ENCODE peak calls at places on chromosomes 13 and 19, in nine cellular contexts. N is bronchial epithelial cell, C is tibial nerve, T is SK-N-SH, B is mesendoderm, Q is astrocyte of the cerebellum, R is mucosa of descending colon, M is ovary, L is IMR-90. J is an unnamed sample.

GRCh38 chr13:29474991-29475390 is 120.5 kb downstream of the SLC7A1 start:
- DNase-seq in B (no peak), C (no peak), L (peak; percentile 91), M (no peak), T (no peak), N (peak; percentile 18), Q (peak; percentile 95), R (no peak), J (no peak)

GRCh38 chr19:42281175-42282035 is 12.4 kb downstream of the CIC start:
- DNase-seq in T (no peak), R (peak; percentile 52), N (peak; percentile 59), L (peak; percentile 41), B (peak; percentile 80), C (peak; percentile 61), M (peak; percentile 76), Q (no peak), J (peak; percentile 57)

GRCh38 chr19:4730740-4731171 is 7.1 kb upstream of the DPP9 start:
- DNase-seq in N (no peak), M (no peak), R (peak; percentile 66), C (no peak), T (peak; percentile 66), L (no peak), B (peak; percentile 48), Q (no peak), J (peak; percentile 72)

GRCh38 chr13:65940720-65941119 is 1289.4 kb downstream of the PCDH9 start:
- DNase-seq in M (no peak), T (no peak), L (no peak), Q (no peak), R (no peak), B (no peak), C (no peak), N (no peak), J (no peak)

GRCh38 chr19:56163097-56163496 is 12.7 kb upstream of the GALP start:
- DNase-seq in Q (no peak), B (no peak), R (no peak), M (no peak), C (no peak), L (no peak), N (no peak), T (no peak), J (no peak)

GRCh38 chr13:37198629-37199028 is 93.2 kb upstream of the CSNK1A1L start:
- DNase-seq in T (no peak), R (no peak), L (no peak), N (no peak), Q (no peak), M (no peak), B (peak; percentile 59), C (no peak), J (peak; percentile 48)

GRCh38 chr19:12783226-12783848 is 7.9 kb upstream of the JUNB start:
- DNase-seq in Q (no peak), N (no peak), L (no peak), C (no peak), M (no peak), R (no peak), B (no peak), T (no peak), J (peak; percentile 64)

GRCh38 chr13:39612023-39612637 is 9.1 kb upstream of the LHFPL6 start:
- DNase-seq in N (peak; percentile 68), C (peak; percentile 65), M (peak; percentile 58), T (peak; percentile 44), L (peak; percentile 78), B (peak; percentile 78), Q (peak; percentile 78), R (no peak), J (peak; percentile 93)

GRCh38 chr19:54407780-54408179 is 7.5 kb upstream of the TTYH1 start:
- DNase-seq in N (no peak), C (no peak), Q (no peak), R (no peak), L (no peak), T (no peak), M (no peak), B (no peak), J (no peak)

GRCh38 chr13:43787518-43787891 is 733 bp upstream of the ENOX1 start:
- DNase-seq in T (no peak), Q (no peak), N (no peak), L (no peak), C (no peak), B (peak; percentile 26), R (no peak), M (no peak), J (peak; percentile 27)

GRCh38 chr13:89514534-89515312 is 1832.8 kb upstream of the MIR17HG start:
- DNase-seq in C (no peak), B (peak; percentile 71), L (peak; percentile 8), N (peak; percentile 94), M (no peak), Q (peak; percentile 59), T (no peak), R (no peak), J (peak; percentile 76)

GRCh38 chr19:6464070-6464873 is at the start of gene CRB3:
- DNase-seq in Q (no peak), C (no peak), B (peak; percentile 81), M (peak; percentile 31), L (no peak), N (peak; percentile 64), R (peak; percentile 97), T (no peak), J (peak; percentile 99)

GRCh38 chr19:18730885-18731513 is 47.5 kb downstream of the CRTC1 start:
- DNase-seq in M (peak; percentile 18), N (no peak), C (no peak), B (peak; percentile 23), R (no peak), T (no peak), Q (no peak), L (no peak), J (no peak)

GRCh38 chr13:77981191-77981925 is 62.7 kb upstream of the EDNRB start:
- DNase-seq in B (no peak), T (no peak), Q (no peak), N (no peak), M (no peak), L (peak; percentile 13), C (no peak), R (no peak), J (no peak)

GRCh38 chr19:19474950-19475781 is 40.2 kb downstream of the TSSK6 start:
- DNase-seq in R (no peak), B (peak; percentile 67), L (no peak), M (peak; percentile 64), T (no peak), C (no peak), N (no peak), Q (no peak), J (peak; percentile 73)

GRCh38 chr13:111093136-111093535 is 22.0 kb upstream of the ARHGEF7 start:
- DNase-seq in T (no peak), M (no peak), R (no peak), Q (no peak), N (no peak), C (no peak), B (no peak), L (no peak), J (no peak)

GRCh38 chr19:3471954-3472655 is 8.2 kb downstream of the SMIM24 start:
- DNase-seq in M (peak; percentile 76), Q (no peak), N (no peak), R (peak; percentile 61), C (no peak), L (no peak), B (no peak), T (peak; percentile 87), J (no peak)

GRCh38 chr13:99657848-99658265 is 156.6 kb downstream of the TM9SF2 start:
- DNase-seq in R (peak; percentile 62), B (peak; percentile 74), Q (no peak), M (peak; percentile 19), N (no peak), T (peak; percentile 28), L (no peak), C (no peak), J (peak; percentile 73)

GRCh38 chr13:40187324-40187795 is 479.1 kb downstream of the FOXO1 start:
- DNase-seq in N (no peak), T (no peak), L (no peak), B (peak; percentile 67), M (no peak), R (peak; percentile 28), C (no peak), Q (no peak), J (peak; percentile 21)

GRCh38 chr13:93248627-93249047 is 22.0 kb downstream of the GPC6 start:
- DNase-seq in C (no peak), N (no peak), L (peak; percentile 35), B (peak; percentile 90), M (no peak), T (peak; percentile 56), Q (peak; percentile 79), R (no peak), J (peak; percentile 72)

GRCh38 chr13:45200701-45201230 is at the start of gene KCTD4:
- DNase-seq in N (peak; percentile 49), C (no peak), M (no peak), Q (no peak), R (no peak), B (no peak), L (peak; percentile 49), T (no peak), J (no peak)

DNA sequence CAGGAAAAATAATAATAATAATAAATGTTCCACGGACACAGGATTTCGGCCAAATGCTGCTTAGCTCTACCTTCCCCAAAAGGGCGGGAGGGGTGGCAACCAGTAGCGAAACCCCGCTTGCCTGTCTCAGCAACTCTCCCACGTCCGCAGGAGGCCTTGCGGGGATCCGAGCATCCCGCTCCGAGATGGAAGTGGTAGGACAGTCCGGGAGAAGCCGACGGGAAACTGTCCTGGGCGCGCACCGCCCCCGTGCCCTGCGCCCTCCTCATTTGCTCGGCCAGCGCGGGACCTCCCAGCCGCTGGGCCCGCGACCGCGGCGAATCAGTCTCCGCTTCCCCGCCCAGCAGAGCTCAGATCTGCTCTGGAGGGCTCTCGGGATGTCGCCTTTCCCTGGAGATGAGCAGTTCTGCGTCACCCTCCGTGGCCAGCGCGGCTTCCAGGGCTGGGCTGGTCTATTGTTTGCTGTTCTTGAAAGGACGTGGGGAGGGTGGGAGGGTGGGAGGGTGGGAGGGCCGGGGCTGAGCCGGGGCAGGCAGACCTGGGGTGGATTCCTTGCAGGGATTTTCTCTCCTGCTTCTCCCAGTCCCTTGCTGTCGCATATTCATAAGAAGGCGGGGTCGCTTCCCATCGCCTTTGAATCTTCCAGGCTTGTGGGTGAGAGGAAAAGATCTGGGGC is 48.8 kb upstream of the PABPC3 start:
- DNase-seq in Q (no peak), R (no peak), C (no peak), N (peak; percentile 7), B (peak; percentile 87), M (no peak), T (peak; percentile 57), L (peak; percentile 18), J (peak; percentile 82)
- H3K4me3 ChIP-seq in Q (peak overlapping the region; percentile 45), R (no peak overlapping the region), C (peak overlapping the region; percentile 42), N (no peak overlapping the region), B (peak overlapping the region; percentile 78), M (no peak overlapping the region), T (peak overlapping the region; percentile 24), L (peak overlapping the region; percentile 40), J (peak overlapping the region; percentile 85)

GRCh38 chr19:17556995-17557394 is 1.5 kb downstream of the COLGALT1 start:
- DNase-seq in L (no peak), B (no peak), T (no peak), N (no peak), R (no peak), C (no peak), M (no peak), Q (no peak), J (no peak)
- H3K4me3 ChIP-seq in L (no peak overlapping the region), B (no peak overlapping the region), T (no peak overlapping the region), N (no peak overlapping the region), R (no peak overlapping the region), C (peak overlapping the region; percentile 99), M (no peak overlapping the region), Q (no peak overlapping the region), J (no peak overlapping the region)

GRCh38 chr19:1744822-1745563 is 8.3 kb upstream of the ONECUT3 start:
- DNase-seq in T (no peak), N (no peak), R (no peak), M (no peak), C (no peak), B (peak; percentile 40), L (no peak), Q (no peak), J (no peak)
- H3K4me3 ChIP-seq in T (no peak overlapping the region), N (peak overlapping the region; percentile 18), R (no peak overlapping the region), M (no peak overlapping the region), C (no peak overlapping the region), B (no peak overlapping the region), L (no peak overlapping the region), Q (no peak overlapping the region), J (peak overlapping the region; percentile 51)

GRCh38 chr19:48490980-48491792 is 20.4 kb downstream of the LMTK3 start:
- DNase-seq in Q (no peak), N (no peak), C (no peak), R (peak; percentile 76), M (peak; percentile 67), T (peak; percentile 82), B (peak; percentile 81), L (no peak), J (peak; percentile 88)
- H3K4me3 ChIP-seq in Q (no peak overlapping the region), N (peak overlapping the region; percentile 20), C (peak overlapping the region; percentile 16), R (no peak overlapping the region), M (peak overlapping the region; percentile 13), T (no peak overlapping the region), B (peak overlapping the region; percentile 24), L (no peak overlapping the region), J (peak overlapping the region; percentile 76)

J was measured in GM23338.